ENCODE peak calls at places on chromosomes 3 and 15, in eight cellular contexts. One of them, this sample, is unnamed.

GRCh38 chr3:42061711-42062408 is 29.3 kb upstream of the TRAK1 start:
- DNase-seq in progenitor cell of endocrine pancreas: no peak
- DNase-seq in non-pigmented ciliary epithelial cell: peak
- DNase-seq in epithelial cell of esophagus: peak
- DNase-seq in caudate nucleus: no peak
- DNase-seq in stimulated activated CD4-positive, alpha-beta T cell treated with anti-CD3 and anti-CD28 coated beads, Interleukin-12 subunit alpha, Interleukin-12 subunit beta, amount 100 ng/mL, for 48 hours: no peak
- DNase-seq in esophagus squamous epithelium: no peak
- DNase-seq in activated T-cell treated with anti-CD3 and anti-CD28 coated beads, Interleukin-2, amount 50 U/mL, for 72 hours: no peak
- DNase-seq in this sample: no peak

GRCh38 chr3:122239112-122239511 is 55.6 kb downstream of the CASR start:
- DNase-seq in progenitor cell of endocrine pancreas: no peak
- DNase-seq in non-pigmented ciliary epithelial cell: no peak
- DNase-seq in epithelial cell of esophagus: no peak
- DNase-seq in caudate nucleus: no peak
- DNase-seq in stimulated activated CD4-positive, alpha-beta T cell treated with anti-CD3 and anti-CD28 coated beads, Interleukin-12 subunit alpha, Interleukin-12 subunit beta, amount 100 ng/mL, for 48 hours: no peak
- DNase-seq in esophagus squamous epithelium: no peak
- DNase-seq in activated T-cell treated with anti-CD3 and anti-CD28 coated beads, Interleukin-2, amount 50 U/mL, for 72 hours: no peak
- DNase-seq in this sample: no peak

GRCh38 chr3:195809291-195809785 is 2.4 kb downstream of the MUC4 start:
- DNase-seq in progenitor cell of endocrine pancreas: no peak
- DNase-seq in non-pigmented ciliary epithelial cell: no peak
- DNase-seq in epithelial cell of esophagus: no peak
- DNase-seq in caudate nucleus: no peak
- DNase-seq in stimulated activated CD4-positive, alpha-beta T cell treated with anti-CD3 and anti-CD28 coated beads, Interleukin-12 subunit alpha, Interleukin-12 subunit beta, amount 100 ng/mL, for 48 hours: no peak
- DNase-seq in esophagus squamous epithelium: no peak
- DNase-seq in activated T-cell treated with anti-CD3 and anti-CD28 coated beads, Interleukin-2, amount 50 U/mL, for 72 hours: no peak
- DNase-seq in this sample: no peak

GRCh38 chr15:29569533-29570092 is 252.7 kb downstream of the TJP1 start:
- DNase-seq in progenitor cell of endocrine pancreas: no peak
- DNase-seq in non-pigmented ciliary epithelial cell: no peak
- DNase-seq in epithelial cell of esophagus: no peak
- DNase-seq in caudate nucleus: no peak
- DNase-seq in stimulated activated CD4-positive, alpha-beta T cell treated with anti-CD3 and anti-CD28 coated beads, Interleukin-12 subunit alpha, Interleukin-12 subunit beta, amount 100 ng/mL, for 48 hours: no peak
- DNase-seq in esophagus squamous epithelium: no peak
- DNase-seq in activated T-cell treated with anti-CD3 and anti-CD28 coated beads, Interleukin-2, amount 50 U/mL, for 72 hours: no peak
- DNase-seq in this sample: no peak

GRCh38 chr3:146300756-146301155 is 49.9 kb upstream of the PLSCR4 start:
- DNase-seq in progenitor cell of endocrine pancreas: no peak
- DNase-seq in non-pigmented ciliary epithelial cell: no peak
- DNase-seq in epithelial cell of esophagus: no peak
- DNase-seq in caudate nucleus: no peak
- DNase-seq in stimulated activated CD4-positive, alpha-beta T cell treated with anti-CD3 and anti-CD28 coated beads, Interleukin-12 subunit alpha, Interleukin-12 subunit beta, amount 100 ng/mL, for 48 hours: no peak
- DNase-seq in esophagus squamous epithelium: no peak
- DNase-seq in activated T-cell treated with anti-CD3 and anti-CD28 coated beads, Interleukin-2, amount 50 U/mL, for 72 hours: no peak
- DNase-seq in this sample: peak

GRCh38 chr3:188092648-188093047 is 61.3 kb upstream of the LPP start:
- DNase-seq in progenitor cell of endocrine pancreas: no peak
- DNase-seq in non-pigmented ciliary epithelial cell: no peak
- DNase-seq in epithelial cell of esophagus: no peak
- DNase-seq in caudate nucleus: no peak
- DNase-seq in stimulated activated CD4-positive, alpha-beta T cell treated with anti-CD3 and anti-CD28 coated beads, Interleukin-12 subunit alpha, Interleukin-12 subunit beta, amount 100 ng/mL, for 48 hours: peak
- DNase-seq in esophagus squamous epithelium: no peak
- DNase-seq in activated T-cell treated with anti-CD3 and anti-CD28 coated beads, Interleukin-2, amount 50 U/mL, for 72 hours: peak
- DNase-seq in this sample: no peak

GRCh38 chr3:15723624-15723884 is 74.2 kb downstream of the ANKRD28 start:
- DNase-seq in progenitor cell of endocrine pancreas: no peak
- DNase-seq in non-pigmented ciliary epithelial cell: no peak
- DNase-seq in epithelial cell of esophagus: no peak
- DNase-seq in caudate nucleus: no peak
- DNase-seq in stimulated activated CD4-positive, alpha-beta T cell treated with anti-CD3 and anti-CD28 coated beads, Interleukin-12 subunit alpha, Interleukin-12 subunit beta, amount 100 ng/mL, for 48 hours: no peak
- DNase-seq in esophagus squamous epithelium: no peak
- DNase-seq in activated T-cell treated with anti-CD3 and anti-CD28 coated beads, Interleukin-2, amount 50 U/mL, for 72 hours: no peak
- DNase-seq in this sample: no peak

GRCh38 chr3:155619118-155619915 is 125.6 kb downstream of the PLCH1 start:
- DNase-seq in progenitor cell of endocrine pancreas: no peak
- DNase-seq in non-pigmented ciliary epithelial cell: no peak
- DNase-seq in epithelial cell of esophagus: no peak
- DNase-seq in caudate nucleus: no peak
- DNase-seq in stimulated activated CD4-positive, alpha-beta T cell treated with anti-CD3 and anti-CD28 coated beads, Interleukin-12 subunit alpha, Interleukin-12 subunit beta, amount 100 ng/mL, for 48 hours: no peak
- DNase-seq in esophagus squamous epithelium: no peak
- DNase-seq in activated T-cell treated with anti-CD3 and anti-CD28 coated beads, Interleukin-2, amount 50 U/mL, for 72 hours: no peak
- DNase-seq in this sample: no peak

GRCh38 chr3:16468114-16469098 is 45.1 kb downstream of the RFTN1 start:
- DNase-seq in progenitor cell of endocrine pancreas: no peak
- DNase-seq in non-pigmented ciliary epithelial cell: no peak
- DNase-seq in epithelial cell of esophagus: no peak
- DNase-seq in caudate nucleus: no peak
- DNase-seq in stimulated activated CD4-positive, alpha-beta T cell treated with anti-CD3 and anti-CD28 coated beads, Interleukin-12 subunit alpha, Interleukin-12 subunit beta, amount 100 ng/mL, for 48 hours: no peak
- DNase-seq in esophagus squamous epithelium: no peak
- DNase-seq in activated T-cell treated with anti-CD3 and anti-CD28 coated beads, Interleukin-2, amount 50 U/mL, for 72 hours: no peak
- DNase-seq in this sample: no peak

GRCh38 chr15:62726461-62726860 is 316.1 kb upstream of the TPM1 start:
- DNase-seq in progenitor cell of endocrine pancreas: no peak
- DNase-seq in non-pigmented ciliary epithelial cell: no peak
- DNase-seq in epithelial cell of esophagus: no peak
- DNase-seq in caudate nucleus: no peak
- DNase-seq in stimulated activated CD4-positive, alpha-beta T cell treated with anti-CD3 and anti-CD28 coated beads, Interleukin-12 subunit alpha, Interleukin-12 subunit beta, amount 100 ng/mL, for 48 hours: no peak
- DNase-seq in esophagus squamous epithelium: no peak
- DNase-seq in activated T-cell treated with anti-CD3 and anti-CD28 coated beads, Interleukin-2, amount 50 U/mL, for 72 hours: no peak
- DNase-seq in this sample: no peak

GRCh38 chr15:80216911-80217310 is 35.1 kb downstream of the CTXND1 start:
- DNase-seq in progenitor cell of endocrine pancreas: no peak
- DNase-seq in non-pigmented ciliary epithelial cell: no peak
- DNase-seq in epithelial cell of esophagus: no peak
- DNase-seq in caudate nucleus: no peak
- DNase-seq in stimulated activated CD4-positive, alpha-beta T cell treated with anti-CD3 and anti-CD28 coated beads, Interleukin-12 subunit alpha, Interleukin-12 subunit beta, amount 100 ng/mL, for 48 hours: no peak
- DNase-seq in esophagus squamous epithelium: no peak
- DNase-seq in activated T-cell treated with anti-CD3 and anti-CD28 coated beads, Interleukin-2, amount 50 U/mL, for 72 hours: no peak
- DNase-seq in this sample: no peak

GRCh38 chr15:35256555-35256954 is 171.5 kb upstream of the NANOGP8 start:
- DNase-seq in progenitor cell of endocrine pancreas: no peak
- DNase-seq in non-pigmented ciliary epithelial cell: no peak
- DNase-seq in epithelial cell of esophagus: peak
- DNase-seq in caudate nucleus: no peak
- DNase-seq in stimulated activated CD4-positive, alpha-beta T cell treated with anti-CD3 and anti-CD28 coated beads, Interleukin-12 subunit alpha, Interleukin-12 subunit beta, amount 100 ng/mL, for 48 hours: no peak
- DNase-seq in esophagus squamous epithelium: no peak
- DNase-seq in activated T-cell treated with anti-CD3 and anti-CD28 coated beads, Interleukin-2, amount 50 U/mL, for 72 hours: no peak
- DNase-seq in this sample: no peak

GRCh38 chr3:31129241-31129640 is 234.8 kb upstream of the GADL1 start:
- DNase-seq in progenitor cell of endocrine pancreas: no peak
- DNase-seq in non-pigmented ciliary epithelial cell: no peak
- DNase-seq in epithelial cell of esophagus: no peak
- DNase-seq in caudate nucleus: no peak
- DNase-seq in stimulated activated CD4-positive, alpha-beta T cell treated with anti-CD3 and anti-CD28 coated beads, Interleukin-12 subunit alpha, Interleukin-12 subunit beta, amount 100 ng/mL, for 48 hours: no peak
- DNase-seq in esophagus squamous epithelium: no peak
- DNase-seq in activated T-cell treated with anti-CD3 and anti-CD28 coated beads, Interleukin-2, amount 50 U/mL, for 72 hours: no peak
- DNase-seq in this sample: no peak

GRCh38 chr3:127131625-127132170 is 61.2 kb upstream of the PRR23E start:
- DNase-seq in progenitor cell of endocrine pancreas: no peak
- DNase-seq in non-pigmented ciliary epithelial cell: no peak
- DNase-seq in epithelial cell of esophagus: no peak
- DNase-seq in caudate nucleus: no peak
- DNase-seq in stimulated activated CD4-positive, alpha-beta T cell treated with anti-CD3 and anti-CD28 coated beads, Interleukin-12 subunit alpha, Interleukin-12 subunit beta, amount 100 ng/mL, for 48 hours: no peak
- DNase-seq in esophagus squamous epithelium: no peak
- DNase-seq in activated T-cell treated with anti-CD3 and anti-CD28 coated beads, Interleukin-2, amount 50 U/mL, for 72 hours: no peak
- DNase-seq in this sample: no peak

GRCh38 chr15:41836713-41837454 is 1.8 kb upstream of the PLA2G4B start:
- DNase-seq in progenitor cell of endocrine pancreas: no peak
- DNase-seq in non-pigmented ciliary epithelial cell: no peak
- DNase-seq in epithelial cell of esophagus: no peak
- DNase-seq in caudate nucleus: no peak
- DNase-seq in stimulated activated CD4-positive, alpha-beta T cell treated with anti-CD3 and anti-CD28 coated beads, Interleukin-12 subunit alpha, Interleukin-12 subunit beta, amount 100 ng/mL, for 48 hours: no peak
- DNase-seq in esophagus squamous epithelium: no peak
- DNase-seq in activated T-cell treated with anti-CD3 and anti-CD28 coated beads, Interleukin-2, amount 50 U/mL, for 72 hours: no peak
- DNase-seq in this sample: no peak

GRCh38 chr15:100879461-100880138 is at the start of gene ALDH1A3:
- DNase-seq in progenitor cell of endocrine pancreas: no peak
- DNase-seq in non-pigmented ciliary epithelial cell: no peak
- DNase-seq in epithelial cell of esophagus: peak
- DNase-seq in caudate nucleus: no peak
- DNase-seq in stimulated activated CD4-positive, alpha-beta T cell treated with anti-CD3 and anti-CD28 coated beads, Interleukin-12 subunit alpha, Interleukin-12 subunit beta, amount 100 ng/mL, for 48 hours: no peak
- DNase-seq in esophagus squamous epithelium: no peak
- DNase-seq in activated T-cell treated with anti-CD3 and anti-CD28 coated beads, Interleukin-2, amount 50 U/mL, for 72 hours: peak
- DNase-seq in this sample: no peak

GRCh38 chr3:61758839-61759238 is 197.5 kb downstream of the PTPRG start:
- DNase-seq in progenitor cell of endocrine pancreas: no peak
- DNase-seq in non-pigmented ciliary epithelial cell: no peak
- DNase-seq in epithelial cell of esophagus: no peak
- DNase-seq in caudate nucleus: no peak
- DNase-seq in stimulated activated CD4-positive, alpha-beta T cell treated with anti-CD3 and anti-CD28 coated beads, Interleukin-12 subunit alpha, Interleukin-12 subunit beta, amount 100 ng/mL, for 48 hours: no peak
- DNase-seq in esophagus squamous epithelium: no peak
- DNase-seq in activated T-cell treated with anti-CD3 and anti-CD28 coated beads, Interleukin-2, amount 50 U/mL, for 72 hours: no peak
- DNase-seq in this sample: no peak

GRCh38 chr15:101652783-101653430 is 726 bp upstream of the TM2D3 start:
- DNase-seq in progenitor cell of endocrine pancreas: peak
- DNase-seq in non-pigmented ciliary epithelial cell: no peak
- DNase-seq in epithelial cell of esophagus: peak
- DNase-seq in caudate nucleus: peak
- DNase-seq in stimulated activated CD4-positive, alpha-beta T cell treated with anti-CD3 and anti-CD28 coated beads, Interleukin-12 subunit alpha, Interleukin-12 subunit beta, amount 100 ng/mL, for 48 hours: no peak
- DNase-seq in esophagus squamous epithelium: no peak
- DNase-seq in activated T-cell treated with anti-CD3 and anti-CD28 coated beads, Interleukin-2, amount 50 U/mL, for 72 hours: no peak
- DNase-seq in this sample: peak

GRCh38 chr15:96756656-96757055 is 426.2 kb downstream of the NR2F2 start:
- DNase-seq in progenitor cell of endocrine pancreas: no peak
- DNase-seq in non-pigmented ciliary epithelial cell: no peak
- DNase-seq in epithelial cell of esophagus: no peak
- DNase-seq in caudate nucleus: no peak
- DNase-seq in stimulated activated CD4-positive, alpha-beta T cell treated with anti-CD3 and anti-CD28 coated beads, Interleukin-12 subunit alpha, Interleukin-12 subunit beta, amount 100 ng/mL, for 48 hours: no peak
- DNase-seq in esophagus squamous epithelium: no peak
- DNase-seq in activated T-cell treated with anti-CD3 and anti-CD28 coated beads, Interleukin-2, amount 50 U/mL, for 72 hours: no peak
- DNase-seq in this sample: no peak

GRCh38 chr3:112770026-112770626 is 76.5 kb downstream of the CD200R1L start:
- DNase-seq in progenitor cell of endocrine pancreas: no peak
- DNase-seq in non-pigmented ciliary epithelial cell: peak
- DNase-seq in epithelial cell of esophagus: peak
- DNase-seq in caudate nucleus: no peak
- DNase-seq in stimulated activated CD4-positive, alpha-beta T cell treated with anti-CD3 and anti-CD28 coated beads, Interleukin-12 subunit alpha, Interleukin-12 subunit beta, amount 100 ng/mL, for 48 hours: peak
- DNase-seq in esophagus squamous epithelium: no peak
- DNase-seq in activated T-cell treated with anti-CD3 and anti-CD28 coated beads, Interleukin-2, amount 50 U/mL, for 72 hours: peak
- DNase-seq in this sample: no peak

GRCh38 chr3:64595253-64595694 is 92.5 kb downstream of the ADAMTS9 start:
- DNase-seq in progenitor cell of endocrine pancreas: no peak
- DNase-seq in non-pigmented ciliary epithelial cell: peak
- DNase-seq in epithelial cell of esophagus: peak
- DNase-seq in caudate nucleus: no peak
- DNase-seq in stimulated activated CD4-positive, alpha-beta T cell treated with anti-CD3 and anti-CD28 coated beads, Interleukin-12 subunit alpha, Interleukin-12 subunit beta, amount 100 ng/mL, for 48 hours: no peak
- DNase-seq in esophagus squamous epithelium: no peak
- DNase-seq in activated T-cell treated with anti-CD3 and anti-CD28 coated beads, Interleukin-2, amount 50 U/mL, for 72 hours: no peak
- DNase-seq in this sample: peak

GRCh38 chr15:89007989-89008388 is 80.3 kb upstream of the ABHD2 start:
- DNase-seq in progenitor cell of endocrine pancreas: no peak
- DNase-seq in non-pigmented ciliary epithelial cell: no peak
- DNase-seq in epithelial cell of esophagus: no peak
- DNase-seq in caudate nucleus: no peak
- DNase-seq in stimulated activated CD4-positive, alpha-beta T cell treated with anti-CD3 and anti-CD28 coated beads, Interleukin-12 subunit alpha, Interleukin-12 subunit beta, amount 100 ng/mL, for 48 hours: no peak
- DNase-seq in esophagus squamous epithelium: no peak
- DNase-seq in activated T-cell treated with anti-CD3 and anti-CD28 coated beads, Interleukin-2, amount 50 U/mL, for 72 hours: no peak
- DNase-seq in this sample: no peak

GRCh38 chr3:73808862-73809509 is 184.2 kb upstream of the PDZRN3 start:
- DNase-seq in progenitor cell of endocrine pancreas: no peak
- DNase-seq in non-pigmented ciliary epithelial cell: no peak
- DNase-seq in epithelial cell of esophagus: peak
- DNase-seq in caudate nucleus: no peak
- DNase-seq in stimulated activated CD4-positive, alpha-beta T cell treated with anti-CD3 and anti-CD28 coated beads, Interleukin-12 subunit alpha, Interleukin-12 subunit beta, amount 100 ng/mL, for 48 hours: no peak
- DNase-seq in esophagus squamous epithelium: no peak
- DNase-seq in activated T-cell treated with anti-CD3 and anti-CD28 coated beads, Interleukin-2, amount 50 U/mL, for 72 hours: no peak
- DNase-seq in this sample: no peak

GRCh38 chr3:62184559-62184958 is 188.8 kb downstream of the FEZF2 start:
- DNase-seq in progenitor cell of endocrine pancreas: no peak
- DNase-seq in non-pigmented ciliary epithelial cell: no peak
- DNase-seq in epithelial cell of esophagus: peak
- DNase-seq in caudate nucleus: peak
- DNase-seq in stimulated activated CD4-positive, alpha-beta T cell treated with anti-CD3 and anti-CD28 coated beads, Interleukin-12 subunit alpha, Interleukin-12 subunit beta, amount 100 ng/mL, for 48 hours: no peak
- DNase-seq in esophagus squamous epithelium: no peak
- DNase-seq in activated T-cell treated with anti-CD3 and anti-CD28 coated beads, Interleukin-2, amount 50 U/mL, for 72 hours: no peak
- DNase-seq in this sample: peak

GRCh38 chr15:48865387-48866079 is 12.4 kb upstream of the EID1 start:
- DNase-seq in progenitor cell of endocrine pancreas: no peak
- DNase-seq in non-pigmented ciliary epithelial cell: no peak
- DNase-seq in epithelial cell of esophagus: no peak
- DNase-seq in caudate nucleus: no peak
- DNase-seq in stimulated activated CD4-positive, alpha-beta T cell treated with anti-CD3 and anti-CD28 coated beads, Interleukin-12 subunit alpha, Interleukin-12 subunit beta, amount 100 ng/mL, for 48 hours: no peak
- DNase-seq in esophagus squamous epithelium: no peak
- DNase-seq in activated T-cell treated with anti-CD3 and anti-CD28 coated beads, Interleukin-2, amount 50 U/mL, for 72 hours: no peak
- DNase-seq in this sample: no peak

GRCh38 chr15:64101018-64101417 is 5.2 kb downstream of the SNX1 start:
- DNase-seq in progenitor cell of endocrine pancreas: no peak
- DNase-seq in non-pigmented ciliary epithelial cell: no peak
- DNase-seq in epithelial cell of esophagus: no peak
- DNase-seq in caudate nucleus: no peak
- DNase-seq in stimulated activated CD4-positive, alpha-beta T cell treated with anti-CD3 and anti-CD28 coated beads, Interleukin-12 subunit alpha, Interleukin-12 subunit beta, amount 100 ng/mL, for 48 hours: no peak
- DNase-seq in esophagus squamous epithelium: no peak
- DNase-seq in activated T-cell treated with anti-CD3 and anti-CD28 coated beads, Interleukin-2, amount 50 U/mL, for 72 hours: no peak
- DNase-seq in this sample: no peak

GRCh38 chr15:37056894-37057205 is 43.5 kb downstream of the MEIS2 start:
- DNase-seq in progenitor cell of endocrine pancreas: no peak
- DNase-seq in non-pigmented ciliary epithelial cell: no peak
- DNase-seq in epithelial cell of esophagus: no peak
- DNase-seq in caudate nucleus: no peak
- DNase-seq in stimulated activated CD4-positive, alpha-beta T cell treated with anti-CD3 and anti-CD28 coated beads, Interleukin-12 subunit alpha, Interleukin-12 subunit beta, amount 100 ng/mL, for 48 hours: no peak
- DNase-seq in esophagus squamous epithelium: no peak
- DNase-seq in activated T-cell treated with anti-CD3 and anti-CD28 coated beads, Interleukin-2, amount 50 U/mL, for 72 hours: no peak
- DNase-seq in this sample: no peak

GRCh38 chr3:61146010-61146569 is 105.2 kb downstream of the FHIT start:
- DNase-seq in progenitor cell of endocrine pancreas: no peak
- DNase-seq in non-pigmented ciliary epithelial cell: no peak
- DNase-seq in epithelial cell of esophagus: no peak
- DNase-seq in caudate nucleus: peak
- DNase-seq in stimulated activated CD4-positive, alpha-beta T cell treated with anti-CD3 and anti-CD28 coated beads, Interleukin-12 subunit alpha, Interleukin-12 subunit beta, amount 100 ng/mL, for 48 hours: no peak
- DNase-seq in esophagus squamous epithelium: no peak
- DNase-seq in activated T-cell treated with anti-CD3 and anti-CD28 coated beads, Interleukin-2, amount 50 U/mL, for 72 hours: no peak
- DNase-seq in this sample: peak

GRCh38 chr3:170189396-170190256 is 8.1 kb upstream of the PHC3 start:
- DNase-seq in progenitor cell of endocrine pancreas: no peak
- DNase-seq in non-pigmented ciliary epithelial cell: no peak
- DNase-seq in epithelial cell of esophagus: no peak
- DNase-seq in caudate nucleus: no peak
- DNase-seq in stimulated activated CD4-positive, alpha-beta T cell treated with anti-CD3 and anti-CD28 coated beads, Interleukin-12 subunit alpha, Interleukin-12 subunit beta, amount 100 ng/mL, for 48 hours: no peak
- DNase-seq in esophagus squamous epithelium: no peak
- DNase-seq in activated T-cell treated with anti-CD3 and anti-CD28 coated beads, Interleukin-2, amount 50 U/mL, for 72 hours: no peak
- DNase-seq in this sample: no peak

GRCh38 chr15:85500729-85501128 is 120.3 kb downstream of the AKAP13 start:
- DNase-seq in progenitor cell of endocrine pancreas: no peak
- DNase-seq in non-pigmented ciliary epithelial cell: no peak
- DNase-seq in epithelial cell of esophagus: no peak
- DNase-seq in caudate nucleus: no peak
- DNase-seq in stimulated activated CD4-positive, alpha-beta T cell treated with anti-CD3 and anti-CD28 coated beads, Interleukin-12 subunit alpha, Interleukin-12 subunit beta, amount 100 ng/mL, for 48 hours: no peak
- DNase-seq in esophagus squamous epithelium: no peak
- DNase-seq in activated T-cell treated with anti-CD3 and anti-CD28 coated beads, Interleukin-2, amount 50 U/mL, for 72 hours: no peak
- DNase-seq in this sample: no peak

GRCh38 chr3:88019024-88019423 is 39.8 kb downstream of the CGGBP1 start:
- DNase-seq in progenitor cell of endocrine pancreas: no peak
- DNase-seq in non-pigmented ciliary epithelial cell: no peak
- DNase-seq in epithelial cell of esophagus: no peak
- DNase-seq in caudate nucleus: no peak
- DNase-seq in stimulated activated CD4-positive, alpha-beta T cell treated with anti-CD3 and anti-CD28 coated beads, Interleukin-12 subunit alpha, Interleukin-12 subunit beta, amount 100 ng/mL, for 48 hours: no peak
- DNase-seq in esophagus squamous epithelium: no peak
- DNase-seq in activated T-cell treated with anti-CD3 and anti-CD28 coated beads, Interleukin-2, amount 50 U/mL, for 72 hours: no peak
- DNase-seq in this sample: no peak

GRCh38 chr15:66294157-66294931 is 976 bp downstream of the DIS3L start:
- DNase-seq in progenitor cell of endocrine pancreas: no peak
- DNase-seq in non-pigmented ciliary epithelial cell: peak
- DNase-seq in epithelial cell of esophagus: peak
- DNase-seq in caudate nucleus: no peak
- DNase-seq in stimulated activated CD4-positive, alpha-beta T cell treated with anti-CD3 and anti-CD28 coated beads, Interleukin-12 subunit alpha, Interleukin-12 subunit beta, amount 100 ng/mL, for 48 hours: peak
- DNase-seq in esophagus squamous epithelium: peak
- DNase-seq in activated T-cell treated with anti-CD3 and anti-CD28 coated beads, Interleukin-2, amount 50 U/mL, for 72 hours: peak
- DNase-seq in this sample: peak

GRCh38 chr15:64305261-64305660 is 50.7 kb downstream of the CSNK1G1 start:
- DNase-seq in progenitor cell of endocrine pancreas: no peak
- DNase-seq in non-pigmented ciliary epithelial cell: no peak
- DNase-seq in epithelial cell of esophagus: peak
- DNase-seq in caudate nucleus: no peak
- DNase-seq in stimulated activated CD4-positive, alpha-beta T cell treated with anti-CD3 and anti-CD28 coated beads, Interleukin-12 subunit alpha, Interleukin-12 subunit beta, amount 100 ng/mL, for 48 hours: no peak
- DNase-seq in esophagus squamous epithelium: no peak
- DNase-seq in activated T-cell treated with anti-CD3 and anti-CD28 coated beads, Interleukin-2, amount 50 U/mL, for 72 hours: no peak
- DNase-seq in this sample: no peak

GRCh38 chr15:57045741-57046382 is 127.4 kb downstream of the TCF12 start:
- DNase-seq in progenitor cell of endocrine pancreas: no peak
- DNase-seq in non-pigmented ciliary epithelial cell: no peak
- DNase-seq in epithelial cell of esophagus: no peak
- DNase-seq in caudate nucleus: no peak
- DNase-seq in stimulated activated CD4-positive, alpha-beta T cell treated with anti-CD3 and anti-CD28 coated beads, Interleukin-12 subunit alpha, Interleukin-12 subunit beta, amount 100 ng/mL, for 48 hours: no peak
- DNase-seq in esophagus squamous epithelium: no peak
- DNase-seq in activated T-cell treated with anti-CD3 and anti-CD28 coated beads, Interleukin-2, amount 50 U/mL, for 72 hours: no peak
- DNase-seq in this sample: no peak